ENCODE peak calls at places on chromosome 11, in four cellular contexts. D, O, I and J are unnamed samples.

GRCh38 chr11:121494355-121495099 is 41.8 kb upstream of the SORL1-AS1 start:
- DNase-seq in I (no peak), O (no peak), D (no peak), J (no peak)

GRCh38 chr11:29018631-29019030 is 910.4 kb downstream of the METTL15 start:
- DNase-seq in I (no peak), O (no peak), D (no peak), J (no peak)

GRCh38 chr11:134150195-134150903 is 73.4 kb downstream of the NCAPD3 start:
- DNase-seq in D (no peak), I (no peak), O (no peak), J (no peak)

GRCh38 chr11:12724301-12725046 is 50.3 kb downstream of the TEAD1 start:
- DNase-seq in I (no peak), D (peak; percentile 67), O (peak; percentile 75), J (peak; percentile 64)

GRCh38 chr11:44596541-44597276 is 31.2 kb downstream of the CD82 start:
- DNase-seq in I (no peak), O (no peak), D (no peak), J (peak; percentile 72)

GRCh38 chr11:124174001-124174400 is 9.1 kb upstream of the OR10D3 start:
- DNase-seq in O (no peak), I (no peak), D (no peak), J (peak; percentile 53)

GRCh38 chr11:132131051-132131450 is 760.6 kb downstream of the NTM start:
- DNase-seq in D (no peak), I (no peak), O (no peak), J (no peak)

GRCh38 chr11:101446238-101446637 is 137.6 kb downstream of the TRPC6 start:
- DNase-seq in I (no peak), O (no peak), D (no peak), J (peak; percentile 35)

GRCh38 chr11:45892856-45893255 is 7.4 kb downstream of the MAPK8IP1 start:
- DNase-seq in D (no peak), O (no peak), I (no peak), J (no peak)

GRCh38 chr11:67667490-67668190 is 6.8 kb downstream of the ALDH3B2 start:
- DNase-seq in I (no peak), O (no peak), D (no peak), J (no peak)

GRCh38 chr11:19426719-19427066 is 185.9 kb upstream of the E2F8 start:
- DNase-seq in I (no peak), D (no peak), O (no peak), J (no peak)

GRCh38 chr11:898160-898517 is 12.5 kb downstream of the CHID1 start:
- DNase-seq in D (no peak), O (no peak), I (no peak), J (no peak)

GRCh38 chr11:79159657-79160450 is 281.0 kb downstream of the TENM4 start:
- DNase-seq in D (no peak), O (no peak), I (no peak), J (no peak)

GRCh38 chr11:114064216-114064615 is 4.7 kb downstream of the ZBTB16 start:
- DNase-seq in I (no peak), D (no peak), O (no peak), J (no peak)
- H3K27me3 ChIP-seq in I (no peaks in the 10 kb centered on the region), D (no peaks in the 10 kb centered on the region), O (peaks cover 13% of the 10 kb centered on the region), J (peaks cover 26% of the 10 kb centered on the region)

DNA sequence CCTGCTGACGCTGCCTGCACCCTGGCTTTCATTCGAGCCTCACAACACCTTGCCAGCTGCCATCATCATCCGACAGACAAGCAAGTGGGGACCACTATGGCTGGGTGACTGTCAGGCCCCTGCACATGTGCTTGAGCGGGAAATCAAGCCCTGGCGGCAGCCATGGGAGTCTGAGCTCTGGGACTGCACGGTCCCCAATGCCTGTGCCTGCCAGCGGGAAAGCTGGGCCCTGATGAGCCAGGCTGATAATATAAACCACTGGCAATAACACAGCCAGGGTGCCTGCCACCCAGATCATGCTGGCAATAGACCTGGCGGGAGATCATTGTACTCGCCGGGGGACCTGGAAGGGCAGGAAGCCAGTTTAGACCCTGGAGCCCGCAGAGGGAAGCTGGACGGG is 2.5 kb downstream of the FGF3 start:
- DNase-seq in D (no peak), I (no peak), O (no peak), J (no peak)
- H3K27me3 ChIP-seq in D (peaks cover 94% of the 10 kb centered on the region), I (no peaks in the 10 kb centered on the region), O (peaks cover 100% of the 10 kb centered on the region), J (peaks cover 44% of the 10 kb centered on the region)

GRCh38 chr11:111298466-111299110 is at the start of gene POU2AF3:
- DNase-seq in I (no peak), O (no peak), D (no peak), J (no peak)

GRCh38 chr11:111300569-111300968 is 2.2 kb downstream of the POU2AF3 start:
- DNase-seq in O (no peak), D (no peak), I (no peak), J (no peak)

GRCh38 chr11:111301004-111301839 is 2.9 kb downstream of the POU2AF3 start:
- DNase-seq in D (no peak), I (no peak), O (peak; percentile 63), J (no peak)

GRCh38 chr11:111297696-111298095 is 650 bp upstream of the POU2AF3 start:
- DNase-seq in I (no peak), D (no peak), O (no peak), J (no peak)

DNA sequence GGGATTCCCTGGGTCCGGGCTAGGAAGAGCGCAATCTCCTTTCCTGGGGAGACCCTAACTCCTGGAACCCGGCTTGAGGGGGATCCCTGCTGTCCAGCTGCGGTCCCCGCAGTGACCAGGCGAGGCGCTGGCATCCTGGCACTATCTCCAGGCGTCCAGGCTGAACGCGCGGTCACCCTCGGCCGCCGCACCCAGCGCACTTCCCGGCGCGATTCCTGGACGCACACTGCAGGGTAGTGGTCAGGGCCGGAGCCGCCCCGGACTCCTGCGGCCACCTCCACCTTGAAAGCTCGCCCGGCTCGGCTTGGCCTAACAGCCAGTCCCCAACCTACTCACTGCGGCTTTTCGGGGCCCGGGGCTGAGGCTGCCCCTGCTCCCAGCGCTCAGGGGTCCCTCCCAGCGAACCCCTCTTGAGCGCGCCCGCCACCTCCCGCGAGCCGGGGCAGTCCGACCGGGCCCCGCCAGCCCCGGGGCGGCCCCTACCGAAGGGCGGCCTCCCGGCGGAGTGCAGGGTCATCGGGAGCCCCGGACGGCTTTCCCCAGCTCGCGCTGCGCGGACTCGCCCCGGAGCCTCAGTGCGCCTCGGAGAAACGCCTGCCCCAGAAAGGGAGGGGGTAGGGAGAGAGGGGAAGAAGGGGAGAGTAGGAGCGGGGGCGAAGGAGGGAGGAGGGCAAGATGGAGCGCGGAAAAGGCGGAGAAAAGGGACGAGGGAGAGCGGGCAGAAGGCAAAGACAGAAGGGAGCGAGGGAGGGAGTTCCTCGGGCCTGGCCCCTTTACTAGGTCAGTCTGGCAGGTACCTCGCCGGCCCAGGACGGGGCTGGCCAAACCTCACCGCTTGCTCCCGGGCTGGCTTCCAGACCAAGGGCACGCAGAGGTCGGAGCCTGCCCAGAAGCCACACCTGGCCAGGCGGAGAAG is 1.0 kb downstream of the POU2AF3 start:
- DNase-seq in O (peak; percentile 92), D (peak; percentile 59), I (no peak), J (peak; percentile 67)
- H3K27me3 ChIP-seq in O (peaks cover 20% of the 10 kb centered on the region), D (peaks cover 31% of the 10 kb centered on the region), I (no peaks in the 10 kb centered on the region), J (no peaks in the 10 kb centered on the region)

GRCh38 chr11:75768909-75769771 is 562 bp downstream of the DGAT2 start:
- DNase-seq in O (no peak), D (no peak), I (no peak), J (no peak)

GRCh38 chr11:75768112-75768908 is at the start of gene DGAT2:
- DNase-seq in I (no peak), O (peak; percentile 82), D (peak; percentile 78), J (peak; percentile 74)

GRCh38 chr11:75766449-75767227 is 1.9 kb upstream of the DGAT2 start:
- DNase-seq in O (no peak), I (no peak), D (no peak), J (no peak)

GRCh38 chr11:75767228-75767572 is 1.4 kb upstream of the DGAT2 start:
- DNase-seq in D (no peak), O (no peak), I (no peak), J (no peak)

GRCh38 chr11:75767793-75768111 is 826 bp upstream of the DGAT2 start:
- DNase-seq in O (no peak), D (no peak), I (no peak), J (no peak)
- H3K27me3 ChIP-seq in O (peaks cover 30% of the 10 kb centered on the region), D (peaks cover 44% of the 10 kb centered on the region), I (no peaks in the 10 kb centered on the region), J (peaks cover 14% of the 10 kb centered on the region)

GRCh38 chr11:17471501-17471900 is 5.1 kb downstream of the ABCC8 start:
- DNase-seq in D (no peak), I (no peak), O (no peak), J (no peak)
- H3K27me3 ChIP-seq in D (peaks cover 47% of the 10 kb centered on the region), I (no peaks in the 10 kb centered on the region), O (peaks cover 46% of the 10 kb centered on the region), J (peaks cover 5% of the 10 kb centered on the region)

GRCh38 chr11:130427049-130427388 is 1.4 kb downstream of the ADAMTS8 start:
- DNase-seq in O (no peak), D (no peak), I (no peak), J (no peak)

GRCh38 chr11:130426223-130427048 is 2.0 kb downstream of the ADAMTS8 start:
- DNase-seq in D (no peak), O (no peak), I (no peak), J (no peak)

GRCh38 chr11:130428692-130429681 is 578 bp upstream of the ADAMTS8 start:
- DNase-seq in O (no peak), I (no peak), D (no peak), J (no peak)

GRCh38 chr11:130428271-130428670 is at the start of gene ADAMTS8:
- DNase-seq in I (no peak), O (no peak), D (no peak), J (no peak)

GRCh38 chr11:130427581-130428211 is 713 bp downstream of the ADAMTS8 start:
- DNase-seq in D (peak; percentile 24), I (no peak), O (no peak), J (no peak)
- H3K27me3 ChIP-seq in D (peaks cover 69% of the 10 kb centered on the region), I (no peaks in the 10 kb centered on the region), O (peaks cover 82% of the 10 kb centered on the region), J (peaks cover 31% of the 10 kb centered on the region)